ENCODE peak calls at places on chromosomes 6 and 20, in nine cellular contexts. D, C, S, Z, R, N, K, Q and I are unnamed samples.

GRCh38 chr20:38337561-38338140 is 8.6 kb upstream of the LBP start:
- DNase-seq in Q (no peak), K (peak; percentile 55), R (no peak), C (peak; percentile 7), D (no peak), N (no peak), Z (no peak), S (no peak), I (no peak)

GRCh38 chr20:4942336-4942735 is 59.0 kb downstream of the SLC23A2 start:
- DNase-seq in K (no peak), R (no peak), N (no peak), S (no peak), Q (no peak), Z (no peak), C (no peak), D (no peak), I (no peak)

GRCh38 chr6:155324172-155324571 is 9.9 kb upstream of the TFB1M start:
- DNase-seq in C (no peak), R (no peak), K (no peak), S (no peak), D (no peak), N (no peak), Z (no peak), Q (no peak), I (no peak)

GRCh38 chr20:57030611-57031600 is 235.5 kb downstream of the BMP7 start:
- DNase-seq in K (no peak), D (peak; percentile 58), S (no peak), N (no peak), C (no peak), Q (no peak), Z (no peak), R (no peak), I (no peak)

GRCh38 chr20:32130352-32130751 is 20.8 kb downstream of the TM9SF4 start:
- DNase-seq in C (no peak), Z (no peak), D (no peak), Q (no peak), K (no peak), N (no peak), R (no peak), S (no peak), I (no peak)

GRCh38 chr6:133590814-133591213 is 298.1 kb upstream of the TCF21 start:
- DNase-seq in C (no peak), D (no peak), N (no peak), R (no peak), Z (no peak), Q (no peak), S (no peak), K (no peak), I (no peak)

GRCh38 chr6:44735631-44735963 is 348.1 kb downstream of the CDC5L start:
- DNase-seq in S (no peak), D (no peak), C (no peak), N (peak; percentile 31), R (no peak), Z (no peak), Q (no peak), K (no peak), I (no peak)

GRCh38 chr6:119256978-119257462 is 92.5 kb downstream of the MAN1A1 start:
- DNase-seq in N (no peak), D (no peak), Z (no peak), K (no peak), S (no peak), C (no peak), Q (no peak), R (no peak), I (no peak)

GRCh38 chr6:13030421-13030820 is 297.9 kb downstream of the TBC1D7 start:
- DNase-seq in D (no peak), C (no peak), S (no peak), R (no peak), Q (no peak), N (no peak), Z (no peak), K (no peak), I (no peak)

GRCh38 chr6:111357680-111358079 is 125.3 kb downstream of the REV3L start:
- DNase-seq in Z (no peak), K (no peak), Q (no peak), D (no peak), N (no peak), C (no peak), S (no peak), R (no peak), I (no peak)

GRCh38 chr6:160249687-160250086 is 8.9 kb downstream of the SLC22A2 start:
- DNase-seq in N (no peak), C (no peak), R (no peak), K (no peak), Z (no peak), Q (no peak), S (no peak), D (no peak), I (no peak)

GRCh38 chr6:116932496-116932895 is 55.5 kb downstream of the RFX6 start:
- DNase-seq in Z (no peak), N (no peak), D (no peak), R (no peak), C (no peak), S (no peak), K (no peak), Q (no peak), I (no peak)

GRCh38 chr6:52513464-52513863 is 63.4 kb downstream of the TRAM2 start:
- DNase-seq in Q (no peak), C (no peak), D (no peak), R (no peak), S (no peak), N (no peak), K (no peak), Z (no peak), I (no peak)

GRCh38 chr6:110590821-110591351 is 114.5 kb upstream of the SLC22A16 start:
- DNase-seq in S (no peak), Q (no peak), R (no peak), Z (no peak), C (no peak), N (no peak), K (no peak), D (no peak), I (no peak)

GRCh38 chr20:62953839-62954703 is 1.6 kb downstream of the SLC17A9 start:
- DNase-seq in R (no peak), C (peak; percentile 21), S (no peak), Q (peak; percentile 77), D (no peak), K (peak; percentile 88), Z (peak; percentile 55), N (peak; percentile 78), I (peak; percentile 78)

GRCh38 chr6:159053781-159054398 is 9.1 kb upstream of the TAGAP start:
- DNase-seq in Z (no peak), N (no peak), Q (no peak), R (no peak), D (no peak), K (no peak), S (no peak), C (no peak), I (no peak)

GRCh38 chr6:83313880-83314279 is 117.0 kb downstream of the ME1 start:
- DNase-seq in C (no peak), K (no peak), N (no peak), Z (no peak), S (no peak), D (no peak), Q (no peak), R (no peak), I (no peak)

GRCh38 chr20:8398289-8399051 is 266.4 kb downstream of the PLCB1 start:
- DNase-seq in Q (no peak), K (no peak), S (no peak), Z (no peak), N (no peak), C (no peak), R (no peak), D (no peak), I (no peak)

GRCh38 chr6:17703256-17703694 is 3.5 kb downstream of the NUP153 start:
- DNase-seq in K (no peak), S (no peak), Q (no peak), Z (no peak), R (peak; percentile 6), N (no peak), C (no peak), D (peak; percentile 54), I (peak; percentile 9)

GRCh38 chr6:56842602-56843475 is 112.1 kb upstream of the BEND6 start:
- DNase-seq in R (no peak), C (peak; percentile 38), N (peak; percentile 71), Q (no peak), D (peak; percentile 30), S (no peak), K (no peak), Z (no peak), I (peak; percentile 48)

GRCh38 chr20:3177746-3178477 is 4.6 kb upstream of the LZTS3 start:
- DNase-seq in D (no peak), N (no peak), R (no peak), C (no peak), S (no peak), Z (no peak), Q (no peak), K (peak; percentile 8), I (no peak)

GRCh38 chr6:87104657-87105056 is 9.8 kb upstream of the CGA start:
- DNase-seq in R (no peak), S (no peak), N (no peak), Q (no peak), D (no peak), C (no peak), Z (no peak), K (no peak), I (no peak)

GRCh38 chr6:27290850-27291208 is 21.2 kb downstream of the POM121L2 start:
- DNase-seq in C (no peak), K (no peak), Q (no peak), S (no peak), Z (no peak), D (no peak), N (no peak), R (no peak), I (no peak)

GRCh38 chr20:41411458-41411857 is 44.8 kb upstream of the EMILIN3 start:
- DNase-seq in Q (no peak), K (no peak), N (no peak), C (peak; percentile 52), S (no peak), Z (no peak), R (no peak), D (peak; percentile 7), I (no peak)

GRCh38 chr20:11331096-11331495 is 586.6 kb upstream of the BTBD3 start:
- DNase-seq in R (no peak), Q (no peak), D (no peak), K (no peak), N (no peak), S (no peak), C (no peak), Z (no peak), I (no peak)